ENCODE peak calls at places on chromosome 10, in five cellular contexts. E, C, K, D and F are unnamed samples.
A peak's percentile ranks its signal among the peaks of the same experiment; 100 is the strongest.

GRCh38 chr10:106609867-106610266 is 554.6 kb downstream of the SORCS1 start:
- DNase-seq in E (peak; percentile 3), C (no peak), K (no peak), D (no peak), F (no peak)

GRCh38 chr10:52198540-52198939 is 115.5 kb upstream of the DKK1 start:
- DNase-seq in E (no peak), C (no peak), K (no peak), D (no peak), F (no peak)

GRCh38 chr10:123538401-123539320 is 127.5 kb upstream of the GPR26 start:
- DNase-seq in E (no peak), C (no peak), K (no peak), D (no peak), F (no peak)

GRCh38 chr10:90621577-90621976 is 236.3 kb downstream of the HTR7 start:
- DNase-seq in E (no peak), C (no peak), K (no peak), D (no peak), F (no peak)

GRCh38 chr10:130300608-130301025 is 164.4 kb downstream of the GLRX3 start:
- DNase-seq in E (no peak), C (no peak), K (peak; percentile 73), D (peak; percentile 61), F (peak; percentile 74)

GRCh38 chr10:122828716-122829255 is 16.9 kb downstream of the CUZD1 start:
- DNase-seq in E (no peak), C (no peak), K (no peak), D (no peak), F (no peak)

GRCh38 chr10:4533626-4534025 is 292.4 kb upstream of the AKR1E2 start:
- DNase-seq in E (no peak), C (no peak), K (no peak), D (no peak), F (no peak)

GRCh38 chr10:119397416-119397815 is 145.1 kb downstream of the RGS10 start:
- DNase-seq in E (no peak), C (no peak), K (no peak), D (no peak), F (no peak)

DNA sequence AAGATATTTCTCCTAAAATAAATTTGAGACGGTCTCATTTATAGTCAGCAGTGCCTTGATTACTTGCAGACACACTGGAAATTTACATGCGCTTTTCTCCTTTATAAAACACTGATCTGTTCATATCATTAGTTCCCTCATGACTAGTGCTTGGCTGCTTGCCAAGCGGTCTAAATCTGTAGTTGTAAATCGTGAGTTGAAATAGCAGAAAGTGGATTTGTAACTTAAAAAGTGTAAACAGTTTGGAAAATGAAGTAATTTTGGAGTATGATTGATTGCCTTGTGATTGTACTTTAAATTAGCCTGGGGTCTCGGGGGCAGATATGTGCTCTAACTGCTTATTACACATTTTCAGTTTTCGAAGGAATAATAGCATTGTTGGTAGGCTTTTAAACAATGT is 73.1 kb downstream of the ARID5B start:
- DNase-seq in E (no peak), C (peak; percentile 61), K (no peak), D (peak; percentile 33), F (peak; percentile 76)
- H3K4me3 ChIP-seq in E (no peak overlapping the region), C (no peak overlapping the region), K (no peak overlapping the region), D (no peak overlapping the region), F (no peak overlapping the region)

DNA sequence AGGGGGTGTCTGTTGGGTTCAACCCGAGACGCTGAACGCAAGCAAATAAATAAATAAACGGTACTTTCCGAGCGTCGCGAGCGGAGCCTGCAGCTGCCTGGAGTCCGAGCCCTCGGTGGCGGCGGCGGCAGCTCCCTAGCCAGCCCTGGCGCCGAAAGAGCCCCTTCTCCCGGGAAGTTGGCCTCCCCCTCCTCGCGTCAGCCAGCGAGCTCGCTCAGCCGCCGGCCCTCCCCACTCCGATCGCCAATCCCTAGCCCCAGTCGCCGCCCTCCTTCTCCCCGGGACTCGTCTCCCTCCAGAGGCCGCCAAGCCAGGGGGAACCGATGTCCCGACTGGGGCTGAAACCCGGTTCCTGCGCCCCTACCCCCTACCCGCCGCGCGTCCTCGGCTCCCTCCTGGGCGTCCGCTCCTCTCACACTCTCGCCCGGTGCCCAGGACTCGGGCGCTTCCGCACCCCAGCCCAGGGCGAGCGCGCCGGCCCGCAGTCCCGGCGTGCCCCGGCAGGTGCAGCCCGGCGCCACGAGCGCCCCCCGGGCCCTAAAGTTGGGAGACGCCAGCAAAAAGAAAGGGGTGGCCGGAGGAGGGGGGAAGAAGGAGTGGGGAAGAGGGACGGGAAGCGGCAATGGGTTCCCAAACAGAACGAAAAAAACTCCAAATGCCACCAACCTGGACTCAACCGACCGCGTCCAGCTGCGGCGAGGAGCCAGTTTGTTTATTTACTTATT is at the start of gene GFRA1:
- DNase-seq in E (peak; percentile 21), C (no peak), K (no peak), D (peak; percentile 32), F (no peak)
- H3K4me3 ChIP-seq in E (peak within 1 kb of the TSS; percentile 68), C (peak within 1 kb of the TSS; percentile 28), K (peak within 1 kb of the TSS; percentile 22), D (peak within 1 kb of the TSS; percentile 59), F (peak within 1 kb of the TSS; percentile 34)

GRCh38 chr10:29535778-29536459 is 98.9 kb downstream of the SVIL start:
- DNase-seq in E (no peak), C (no peak), K (peak; percentile 41), D (no peak), F (no peak)
- H3K4me3 ChIP-seq in E (peak overlapping the region; percentile 20), C (no peak overlapping the region), K (no peak overlapping the region), D (no peak overlapping the region), F (no peak overlapping the region)

GRCh38 chr10:11824376-11824775 is 1.2 kb downstream of the PROSER2 start:
- DNase-seq in E (no peak), C (no peak), K (no peak), D (no peak), F (no peak)

GRCh38 chr10:11825796-11826414 is 2.7 kb downstream of the PROSER2 start:
- DNase-seq in E (no peak), C (no peak), K (no peak), D (no peak), F (no peak)

GRCh38 chr10:11823122-11823988 is at the start of gene PROSER2:
- DNase-seq in E (peak; percentile 77), C (no peak), K (peak; percentile 42), D (peak; percentile 49), F (peak; percentile 73)

GRCh38 chr10:11823989-11824346 is 812 bp downstream of the PROSER2 start:
- DNase-seq in E (no peak), C (no peak), K (no peak), D (no peak), F (no peak)

DNA sequence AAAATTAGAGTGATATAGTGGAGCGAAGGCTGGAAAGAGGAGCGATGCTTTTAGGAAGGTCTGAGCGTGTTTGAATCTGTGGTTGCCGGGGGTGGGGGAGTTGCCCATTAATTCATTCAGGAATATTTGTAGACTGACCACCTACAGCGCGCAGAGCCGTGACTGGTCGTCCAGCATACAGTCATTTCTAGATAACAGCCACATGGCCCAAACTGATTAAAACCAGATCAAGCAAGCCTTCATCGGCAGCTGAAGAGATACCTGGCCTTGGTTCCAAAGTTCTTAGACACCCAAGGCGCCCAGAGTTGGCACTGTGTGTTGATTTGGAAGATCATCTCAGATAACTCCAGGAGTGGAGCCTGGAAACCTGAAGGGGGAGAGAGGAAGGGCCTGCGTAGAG is 1.7 kb downstream of the PROSER2 start:
- DNase-seq in E (no peak), C (no peak), K (no peak), D (no peak), F (no peak)
- H3K4me3 ChIP-seq in E (peak overlapping the region; percentile 99), C (no peak overlapping the region), K (no peak overlapping the region), D (peak overlapping the region; percentile 68), F (no peak overlapping the region)

GRCh38 chr10:71281646-71282322 is 37.3 kb upstream of the SLC29A3 start:
- DNase-seq in E (no peak), C (no peak), K (no peak), D (no peak), F (no peak)

GRCh38 chr10:71284544-71285179 is 34.4 kb upstream of the SLC29A3 start:
- DNase-seq in E (no peak), C (no peak), K (no peak), D (no peak), F (no peak)

GRCh38 chr10:71285180-71285545 is 33.9 kb upstream of the SLC29A3 start:
- DNase-seq in E (peak; percentile 39), C (no peak), K (no peak), D (no peak), F (peak; percentile 59)

GRCh38 chr10:71282323-71282680 is 36.8 kb upstream of the SLC29A3 start:
- DNase-seq in E (no peak), C (no peak), K (no peak), D (no peak), F (no peak)

GRCh38 chr10:71283410-71283809 is 35.6 kb upstream of the SLC29A3 start:
- DNase-seq in E (no peak), C (no peak), K (no peak), D (no peak), F (no peak)
- H3K4me3 ChIP-seq in E (no peak overlapping the region), C (no peak overlapping the region), K (no peak overlapping the region), D (no peak overlapping the region), F (no peak overlapping the region)

GRCh38 chr10:8069108-8069507 is 14.6 kb downstream of the GATA3 start:
- DNase-seq in E (no peak), C (no peak), K (no peak), D (no peak), F (no peak)

GRCh38 chr10:8071006-8071405 is 16.5 kb downstream of the GATA3 start:
- DNase-seq in E (no peak), C (no peak), K (no peak), D (no peak), F (no peak)

GRCh38 chr10:8070440-8070839 is 16.0 kb downstream of the GATA3 start:
- DNase-seq in E (no peak), C (no peak), K (no peak), D (no peak), F (no peak)

GRCh38 chr10:8071666-8072065 is 17.2 kb downstream of the GATA3 start:
- DNase-seq in E (no peak), C (no peak), K (no peak), D (no peak), F (no peak)

GRCh38 chr10:8069627-8070026 is 15.1 kb downstream of the GATA3 start:
- DNase-seq in E (no peak), C (no peak), K (no peak), D (no peak), F (no peak)
- H3K4me3 ChIP-seq in E (no peak overlapping the region), C (no peak overlapping the region), K (no peak overlapping the region), D (no peak overlapping the region), F (no peak overlapping the region)

GRCh38 chr10:45179716-45180115 is 135.7 kb downstream of the OR13A1 start:
- DNase-seq in E (no peak), C (no peak), K (no peak), D (no peak), F (no peak)
- H3K4me3 ChIP-seq in E (no peak overlapping the region), C (no peak overlapping the region), K (no peak overlapping the region), D (no peak overlapping the region), F (no peak overlapping the region)